ENCODE peak calls at places on chromosomes 1 and 21, in four cellular contexts. W is GM12878, Z is HepG2, V is K562. E is an unnamed sample.

GRCh38 chr1:77900687-77901293 is 12.4 kb downstream of the NEXN start:
- DNase-seq in Z (peak), W (peak), V (peak), E (peak)

GRCh38 chr1:19811206-19811851 is 3.8 kb downstream of the RNF186 start:
- DNase-seq in V (peak), Z (peak), W (no peak), E (peak)

GRCh38 chr1:187952446-187952845 is 1123.7 kb downstream of the PLA2G4A start:
- DNase-seq in Z (no peak), V (no peak), W (no peak), E (no peak)

GRCh38 chr1:223129229-223129851 is 13.7 kb downstream of the TLR5 start:
- DNase-seq in Z (peak), W (no peak), V (peak), E (peak)

GRCh38 chr1:241849345-241849695 is 1.3 kb downstream of the EXO1 start:
- DNase-seq in Z (no peak), W (no peak), V (no peak), E (no peak)

GRCh38 chr1:154716012-154716411 is 108.0 kb upstream of the ADAR start:
- DNase-seq in Z (no peak), W (no peak), V (no peak), E (no peak)

GRCh38 chr21:45386728-45387371 is 18.1 kb upstream of the COL18A1 start:
- DNase-seq in V (peak), W (no peak), Z (no peak), E (no peak)

GRCh38 chr1:43530483-43531452 is at the start of gene PTPRF:
- DNase-seq in Z (no peak), W (no peak), V (peak), E (peak)

GRCh38 chr21:17495680-17496079 is 17.2 kb upstream of the CXADR start:
- DNase-seq in W (no peak), Z (peak), V (no peak), E (no peak)

GRCh38 chr21:31922881-31923280 is 50.1 kb downstream of the HUNK start:
- DNase-seq in W (no peak), V (no peak), Z (no peak), E (no peak)

GRCh38 chr21:31921079-31921478 is 48.3 kb downstream of the HUNK start:
- DNase-seq in Z (no peak), V (no peak), W (no peak), E (no peak)

GRCh38 chr21:31917108-31917507 is 44.3 kb downstream of the HUNK start:
- DNase-seq in V (no peak), Z (no peak), W (no peak), E (no peak)

GRCh38 chr21:31918250-31918775 is 45.5 kb downstream of the HUNK start:
- DNase-seq in W (no peak), V (no peak), Z (no peak), E (no peak)

GRCh38 chr21:31920275-31920674 is 47.5 kb downstream of the HUNK start:
- DNase-seq in V (no peak), Z (no peak), W (no peak), E (no peak)
- TF ChIP-seq FOXK2 in V (no peak), Z (no peak), W (no peak), E (no peak)

DNA sequence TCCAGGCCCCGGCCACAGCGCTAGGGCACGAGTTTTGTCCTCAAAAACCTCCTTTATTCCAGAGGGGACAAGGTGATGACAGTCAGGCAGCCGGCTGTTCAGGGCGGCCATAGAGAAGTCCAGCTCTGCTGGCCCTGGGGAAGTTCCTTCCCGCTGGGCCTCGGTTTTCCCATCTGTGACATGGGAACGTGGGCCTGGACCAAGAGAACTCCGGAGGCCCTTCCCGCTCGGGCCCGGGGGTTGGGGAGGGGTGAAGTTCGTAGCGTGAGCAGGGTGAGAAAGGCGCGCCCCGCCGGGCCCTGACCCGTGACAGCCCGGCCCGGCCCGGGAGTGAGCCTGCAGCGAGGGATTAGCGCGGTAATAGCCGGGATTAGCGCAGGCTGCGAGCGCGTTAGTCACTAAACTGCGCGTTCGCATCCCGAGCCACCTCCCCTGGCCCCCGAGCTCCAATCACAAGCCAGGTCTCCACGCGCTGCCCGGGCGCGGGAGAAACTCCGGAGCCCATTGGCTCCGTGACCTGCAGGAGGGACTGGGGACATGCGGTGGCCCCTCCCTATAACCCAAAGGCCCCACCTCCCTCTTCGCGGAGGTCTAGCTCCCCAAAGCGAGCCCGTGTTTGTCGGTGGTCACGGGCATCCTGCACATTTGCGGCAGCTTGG is 29.8 kb upstream of the PADI2 start:
- DNase-seq in W (no peak), V (peak), Z (no peak), E (no peak)
- TF ChIP-seq TARDBP in W (no peak), V (no peak), Z (no peak), E (no peak)

GRCh38 chr1:179707406-179707805 is 35.7 kb upstream of the FAM163A start:
- DNase-seq in W (no peak), V (no peak), Z (no peak), E (no peak)

GRCh38 chr1:179706339-179706941 is 36.7 kb upstream of the FAM163A start:
- DNase-seq in W (no peak), V (peak), Z (peak), E (peak)

GRCh38 chr1:179708434-179709195 is 34.5 kb upstream of the FAM163A start:
- DNase-seq in Z (no peak), W (no peak), V (no peak), E (no peak)

GRCh38 chr1:179702923-179703322 is 40.2 kb upstream of the FAM163A start:
- DNase-seq in Z (no peak), W (no peak), V (no peak), E (no peak)
- TF ChIP-seq FOXK2 in Z (no peak), W (no peak), V (no peak), E (no peak)

GRCh38 chr1:50208296-50208695 is 99.6 kb downstream of the ELAVL4 start:
- DNase-seq in W (no peak), Z (no peak), V (no peak), E (no peak)
- TF ChIP-seq TARDBP in W (no peak), Z (no peak), V (no peak), E (no peak)

DNA sequence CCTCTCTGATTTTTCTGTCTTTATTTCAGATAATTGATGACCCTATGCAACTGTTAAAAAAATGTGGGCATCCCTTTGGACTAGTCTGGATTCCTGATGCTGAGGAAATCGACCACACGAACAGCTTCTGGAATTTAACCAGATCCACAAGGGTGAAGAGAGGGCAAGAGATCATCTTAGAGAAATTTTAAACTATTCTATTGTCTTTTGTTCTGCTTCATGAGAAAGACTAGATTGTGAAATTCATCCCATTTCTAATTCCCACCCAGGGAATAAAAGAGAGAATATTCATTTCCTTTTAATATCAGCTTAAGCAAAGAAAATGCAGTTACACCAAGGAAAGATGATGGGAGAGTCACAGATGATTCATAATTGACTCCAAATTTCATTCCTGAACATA is 71.8 kb downstream of the DUSP10 start:
- DNase-seq in W (no peak), V (no peak), Z (no peak), E (no peak)
- TF ChIP-seq FOXK2 in W (no peak), V (no peak), Z (no peak), E (no peak)

DNA sequence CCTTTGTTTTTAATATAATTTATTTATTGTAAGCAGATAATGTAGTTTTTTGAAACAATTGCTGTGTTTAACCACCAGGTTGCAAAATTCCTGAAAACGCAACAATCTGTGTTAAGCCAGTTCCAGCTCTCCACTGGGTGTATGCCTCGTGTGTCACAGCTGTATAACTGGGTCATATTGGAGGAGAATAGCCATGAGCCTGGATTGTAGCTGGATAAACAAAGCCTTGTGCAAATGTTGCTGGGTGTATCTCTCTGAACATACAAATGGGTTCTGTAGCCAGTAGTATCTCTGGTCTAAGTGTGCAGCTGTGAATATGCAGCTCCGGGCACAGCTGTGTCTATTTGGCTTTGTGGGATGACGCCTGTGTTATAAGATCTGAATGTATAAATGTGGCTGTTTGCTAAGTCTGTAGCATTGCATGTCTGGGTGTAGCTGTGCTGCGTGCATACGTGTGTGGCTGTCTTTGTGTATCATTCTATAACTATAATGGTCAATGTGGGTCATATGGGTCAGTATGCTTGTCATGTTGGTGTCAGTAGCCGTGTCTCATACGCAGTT is 2.7 kb downstream of the TCEA3 start:
- DNase-seq in W (no peak), V (peak), Z (peak), E (no peak)
- TF ChIP-seq TARDBP in W (no peak), V (no peak), Z (no peak), E (no peak)

DNA sequence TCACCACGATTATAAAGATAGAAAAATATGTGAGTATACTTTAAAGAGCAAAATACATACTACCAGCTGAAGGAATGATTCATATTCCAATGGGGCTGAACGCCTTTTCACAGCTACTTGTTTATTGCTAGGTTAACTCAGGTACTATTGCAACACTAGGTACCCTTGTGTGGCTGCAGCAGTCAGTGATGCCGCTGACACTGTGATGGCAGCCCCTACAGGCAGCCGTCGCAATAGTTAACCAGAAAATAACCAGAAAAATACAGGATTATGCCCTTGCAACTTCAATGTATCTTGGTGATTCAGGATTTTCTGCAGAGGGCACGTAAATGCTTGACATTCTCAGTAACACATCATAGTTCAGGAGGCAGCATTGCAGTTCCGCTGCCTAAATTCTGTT is 1.6 kb upstream of the MARK1 start:
- DNase-seq in W (no peak), V (no peak), Z (peak), E (no peak)
- TF ChIP-seq FOXK2 in W (no peak), V (no peak), Z (no peak), E (no peak)

GRCh38 chr1:157566484-157567300 is 14.4 kb upstream of the FCRL5 start:
- DNase-seq in Z (no peak), V (no peak), W (peak), E (no peak)
- TF ChIP-seq TARDBP in Z (no peak), V (no peak), W (no peak), E (no peak)

E was measured in HEK293T.